ENCODE peak calls at places on chromosomes 6 and 20, in six cellular contexts. One of them, this sample, is unnamed. For H3K27me3, the result is how much of the 10 kb centered on the place peaks cover.

GRCh38 chr20:32035398-32035852 is 16.6 kb upstream of the HCK start:
- DNase-seq in H1: no peak
- DNase-seq in K562: no peak
- DNase-seq in HepG2: no peak
- DNase-seq in GM12878: no peak
- DNase-seq in HCT116: no peak
- DNase-seq in this sample: no peak

GRCh38 chr20:36092424-36093024 is 62.0 kb upstream of the EPB41L1 start:
- DNase-seq in HepG2: no peak
- DNase-seq in H1: peak
- DNase-seq in HCT116: no peak
- DNase-seq in GM12878: no peak
- DNase-seq in K562: peak
- DNase-seq in this sample: no peak

GRCh38 chr20:57335392-57335791 is 5.8 kb downstream of the SPO11 start:
- DNase-seq in HepG2: no peak
- DNase-seq in GM12878: no peak
- DNase-seq in HCT116: no peak
- DNase-seq in K562: no peak
- DNase-seq in H1: no peak
- DNase-seq in this sample: no peak

GRCh38 chr20:17556842-17557674 is 12.8 kb upstream of the DSTN start:
- DNase-seq in HCT116: no peak
- DNase-seq in H1: peak
- DNase-seq in K562: peak
- DNase-seq in HepG2: no peak
- DNase-seq in GM12878: no peak
- DNase-seq in this sample: no peak

GRCh38 chr20:40646321-40647212 is 42.5 kb downstream of the MAFB start:
- DNase-seq in HepG2: no peak
- DNase-seq in K562: no peak
- DNase-seq in GM12878: no peak
- DNase-seq in HCT116: no peak
- DNase-seq in H1: no peak
- DNase-seq in this sample: no peak

GRCh38 chr6:90478789-90479602 is 107.9 kb downstream of the MAP3K7 start:
- DNase-seq in K562: peak
- DNase-seq in H1: peak
- DNase-seq in HCT116: peak
- DNase-seq in GM12878: peak
- DNase-seq in HepG2: peak
- DNase-seq in this sample: peak

GRCh38 chr6:2534406-2535139 is 216.1 kb downstream of the MYLK4 start:
- DNase-seq in HepG2: no peak
- DNase-seq in GM12878: no peak
- DNase-seq in HCT116: no peak
- DNase-seq in H1: no peak
- DNase-seq in K562: no peak
- DNase-seq in this sample: no peak

GRCh38 chr6:41685641-41686380 is 47.5 kb downstream of the MDFI start:
- DNase-seq in HepG2: no peak
- DNase-seq in K562: no peak
- DNase-seq in GM12878: no peak
- DNase-seq in HCT116: no peak
- DNase-seq in H1: no peak
- DNase-seq in this sample: no peak

GRCh38 chr6:7045746-7046145 is 62.0 kb upstream of the RREB1 start:
- DNase-seq in HepG2: no peak
- DNase-seq in GM12878: no peak
- DNase-seq in H1: no peak
- DNase-seq in HCT116: no peak
- DNase-seq in K562: no peak
- DNase-seq in this sample: no peak

GRCh38 chr6:37794825-37795224 is 24.7 kb upstream of the ZFAND3 start:
- DNase-seq in K562: no peak
- DNase-seq in HepG2: no peak
- DNase-seq in H1: no peak
- DNase-seq in GM12878: no peak
- DNase-seq in HCT116: no peak
- DNase-seq in this sample: no peak

GRCh38 chr6:34234667-34235604 is 1.7 kb upstream of the HMGA1 start:
- DNase-seq in H1: peak
- DNase-seq in HepG2: no peak
- DNase-seq in HCT116: no peak
- DNase-seq in GM12878: no peak
- DNase-seq in K562: peak
- DNase-seq in this sample: no peak

GRCh38 chr6:63537126-63537958 is 34.9 kb upstream of the LOC128125822 start:
- DNase-seq in HCT116: no peak
- DNase-seq in H1: no peak
- DNase-seq in HepG2: no peak
- DNase-seq in GM12878: peak
- DNase-seq in K562: no peak
- DNase-seq in this sample: peak

GRCh38 chr6:159692303-159693127 is 526 bp downstream of the SOD2 start:
- DNase-seq in GM12878: no peak
- DNase-seq in HCT116: no peak
- DNase-seq in HepG2: peak
- DNase-seq in K562: peak
- DNase-seq in H1: no peak
- DNase-seq in this sample: no peak

GRCh38 chr6:11622156-11622555 is 84.6 kb downstream of the TMEM170B start:
- DNase-seq in GM12878: no peak
- DNase-seq in HepG2: no peak
- DNase-seq in H1: no peak
- DNase-seq in HCT116: no peak
- DNase-seq in K562: no peak
- DNase-seq in this sample: no peak

GRCh38 chr6:98641929-98642328 is 192.4 kb upstream of the POU3F2 start:
- DNase-seq in HCT116: no peak
- DNase-seq in HepG2: peak
- DNase-seq in GM12878: no peak
- DNase-seq in K562: no peak
- DNase-seq in H1: no peak
- DNase-seq in this sample: no peak

GRCh38 chr6:163780993-163781392 is 366.5 kb downstream of the QKI start:
- DNase-seq in HepG2: no peak
- DNase-seq in H1: no peak
- DNase-seq in HCT116: no peak
- DNase-seq in GM12878: no peak
- DNase-seq in K562: no peak
- DNase-seq in this sample: no peak

GRCh38 chr6:118867181-118867580 is 26.8 kb upstream of the ASF1A start:
- DNase-seq in HepG2: no peak
- DNase-seq in GM12878: no peak
- DNase-seq in HCT116: no peak
- DNase-seq in H1: no peak
- DNase-seq in K562: no peak
- DNase-seq in this sample: no peak

GRCh38 chr6:143733500-143733899 is 55.7 kb downstream of the PHACTR2 start:
- DNase-seq in HepG2: no peak
- DNase-seq in K562: no peak
- DNase-seq in HCT116: no peak
- DNase-seq in GM12878: no peak
- DNase-seq in H1: no peak
- DNase-seq in this sample: no peak

GRCh38 chr6:69337301-69337700 is 459.5 kb downstream of the LMBRD1 start:
- DNase-seq in K562: no peak
- DNase-seq in HCT116: no peak
- DNase-seq in GM12878: no peak
- DNase-seq in HepG2: no peak
- DNase-seq in H1: no peak
- DNase-seq in this sample: no peak

GRCh38 chr6:35485402-35485877 is 11.4 kb downstream of the TEAD3 start:
- DNase-seq in H1: peak
- DNase-seq in GM12878: no peak
- DNase-seq in K562: no peak
- DNase-seq in HepG2: no peak
- DNase-seq in HCT116: no peak
- DNase-seq in this sample: no peak

GRCh38 chr6:19157496-19157895 is 679.7 kb upstream of the ID4 start:
- DNase-seq in K562: no peak
- DNase-seq in HCT116: no peak
- DNase-seq in GM12878: no peak
- DNase-seq in H1: no peak
- DNase-seq in HepG2: no peak
- DNase-seq in this sample: no peak

GRCh38 chr6:112117554-112117953 is 30.2 kb downstream of the FAM229B start:
- DNase-seq in HCT116: no peak
- DNase-seq in K562: peak
- DNase-seq in H1: no peak
- DNase-seq in GM12878: no peak
- DNase-seq in HepG2: no peak
- DNase-seq in this sample: no peak

GRCh38 chr20:22848364-22848763 is 186.7 kb upstream of the SSTR4 start:
- DNase-seq in K562: no peak
- DNase-seq in GM12878: no peak
- DNase-seq in H1: no peak
- DNase-seq in HepG2: no peak
- DNase-seq in HCT116: no peak
- DNase-seq in this sample: no peak

GRCh38 chr6:26550250-26550993 is 12.3 kb downstream of the HMGN4 start:
- DNase-seq in GM12878: no peak
- DNase-seq in HepG2: peak
- DNase-seq in HCT116: no peak
- DNase-seq in K562: peak
- DNase-seq in H1: peak
- DNase-seq in this sample: no peak

GRCh38 chr20:47382746-47383145 is 26.2 kb upstream of the ZMYND8 start:
- DNase-seq in H1: no peak
- DNase-seq in K562: no peak
- DNase-seq in HCT116: no peak
- DNase-seq in GM12878: no peak
- DNase-seq in HepG2: no peak
- DNase-seq in this sample: no peak

GRCh38 chr20:44650777-44651493 is 564 bp downstream of the ADA start:
- DNase-seq in HCT116: no peak
- DNase-seq in HepG2: no peak
- DNase-seq in K562: no peak
- DNase-seq in GM12878: no peak
- DNase-seq in H1: no peak
- DNase-seq in this sample: no peak

GRCh38 chr20:44651507-44652373 is at the start of gene ADA:
- DNase-seq in HepG2: peak
- DNase-seq in HCT116: no peak
- DNase-seq in K562: peak
- DNase-seq in H1: peak
- DNase-seq in GM12878: no peak
- DNase-seq in this sample: no peak

GRCh38 chr20:44648068-44648467 is 3.4 kb downstream of the ADA start:
- DNase-seq in HCT116: no peak
- DNase-seq in H1: no peak
- DNase-seq in HepG2: no peak
- DNase-seq in GM12878: no peak
- DNase-seq in K562: no peak
- DNase-seq in this sample: no peak

GRCh38 chr20:44648579-44648978 is 2.9 kb downstream of the ADA start:
- DNase-seq in GM12878: no peak
- DNase-seq in H1: no peak
- DNase-seq in HepG2: peak
- DNase-seq in HCT116: no peak
- DNase-seq in K562: no peak
- DNase-seq in this sample: no peak

DNA sequence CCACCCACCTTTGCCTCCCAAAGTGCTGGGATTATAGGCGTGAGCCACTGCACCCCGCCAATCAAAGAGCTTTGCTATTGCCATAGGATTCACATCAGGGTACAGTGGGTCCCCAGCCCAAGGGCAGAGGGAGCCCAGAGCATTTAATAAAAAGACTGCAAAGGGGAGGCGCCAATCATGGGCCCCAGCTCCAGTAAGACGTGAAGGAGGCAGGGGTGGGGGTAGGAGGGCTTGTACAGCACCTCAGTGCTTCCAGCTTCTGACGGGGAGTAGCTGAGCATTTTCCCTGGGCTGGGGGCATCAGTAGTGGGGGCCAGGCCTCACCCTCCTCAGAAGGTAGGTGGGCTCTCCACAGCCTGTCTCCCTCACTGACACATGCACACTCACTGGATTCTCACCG is 1.5 kb downstream of the ADA start:
- DNase-seq in HCT116: no peak
- DNase-seq in H1: no peak
- DNase-seq in K562: no peak
- DNase-seq in GM12878: no peak
- DNase-seq in HepG2: no peak
- DNase-seq in this sample: no peak
- H3K9ac ChIP-seq in HCT116: no peak
- H3K9ac ChIP-seq in H1: no peak
- H3K9ac ChIP-seq in K562: no peak
- H3K9ac ChIP-seq in GM12878: no peak
- H3K9ac ChIP-seq in HepG2: no peak
- H3K9ac ChIP-seq in this sample: no peak

DNA sequence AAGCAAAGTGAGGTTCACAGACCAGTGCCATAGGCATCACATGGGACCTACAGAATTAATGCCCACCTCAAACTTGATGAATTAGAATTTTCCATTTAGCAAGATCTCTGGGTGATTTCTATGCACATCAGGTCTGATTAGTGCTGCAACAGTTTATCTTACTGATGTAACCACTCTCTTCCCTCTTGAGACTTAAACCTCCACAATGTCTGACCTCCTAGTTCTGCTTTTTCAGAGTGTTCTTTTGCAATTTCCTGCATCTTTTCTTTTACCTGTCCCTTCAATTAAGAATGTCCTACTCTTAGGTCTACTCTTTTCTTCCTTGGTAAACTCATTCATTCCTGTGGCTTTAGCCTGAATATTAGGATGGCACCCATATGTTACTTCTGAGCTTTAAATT is 615.3 kb downstream of the TFAP2A start:
- DNase-seq in HepG2: no peak
- DNase-seq in GM12878: no peak
- DNase-seq in K562: no peak
- DNase-seq in H1: no peak
- DNase-seq in HCT116: no peak
- DNase-seq in this sample: no peak
- H3K27me3 ChIP-seq in HepG2: under half
- H3K27me3 ChIP-seq in GM12878: under half
- H3K27me3 ChIP-seq in K562: under half
- H3K27me3 ChIP-seq in H1: under half
- H3K27me3 ChIP-seq in HCT116: under half
- H3K27me3 ChIP-seq in this sample: under half

DNA sequence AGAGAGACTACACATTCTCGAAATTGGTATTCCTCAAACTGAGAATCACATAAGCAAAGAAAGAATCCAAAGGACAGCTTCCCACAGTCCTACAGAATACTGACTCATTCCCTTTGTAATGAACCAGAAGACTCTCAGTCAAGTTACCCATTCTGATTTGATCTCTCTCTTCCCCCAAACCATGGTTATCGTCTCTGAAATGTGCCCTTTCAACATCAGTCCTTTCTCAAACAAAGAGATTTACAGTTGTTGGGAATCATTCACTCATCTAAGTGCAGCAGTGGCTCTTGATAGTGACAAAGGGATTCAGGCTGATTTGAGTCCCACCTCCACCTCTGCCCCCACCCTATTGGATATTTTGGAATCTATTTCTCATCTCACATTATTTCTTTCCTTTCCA is 15.0 kb upstream of the RSPO3 start:
- DNase-seq in K562: no peak
- DNase-seq in H1: no peak
- DNase-seq in HepG2: no peak
- DNase-seq in HCT116: no peak
- DNase-seq in GM12878: no peak
- DNase-seq in this sample: no peak
- TF ChIP-seq ZNF274 in K562: no peak
- TF ChIP-seq ZNF274 in H1: no peak
- TF ChIP-seq ZNF274 in HepG2: no peak
- TF ChIP-seq ZNF274 in HCT116: no peak
- TF ChIP-seq ZNF274 in GM12878: no peak
- TF ChIP-seq ZNF274 in this sample: no peak

GRCh38 chr6:45423901-45424627 is 46.3 kb upstream of the SUPT3H start:
- DNase-seq in H1: peak
- DNase-seq in HCT116: no peak
- DNase-seq in K562: no peak
- DNase-seq in GM12878: no peak
- DNase-seq in HepG2: no peak
- DNase-seq in this sample: no peak
- H3K9ac ChIP-seq in H1: no peak
- H3K9ac ChIP-seq in HCT116: no peak
- H3K9ac ChIP-seq in K562: no peak
- H3K9ac ChIP-seq in GM12878: no peak
- H3K9ac ChIP-seq in HepG2: no peak
- H3K9ac ChIP-seq in this sample: no peak